ENCODE peak calls at places on chromosomes 4 and X, in five cellular contexts. V is GM12892, N is HL-60, Z is sigmoid colon, T is SK-N-SH. W is an unnamed sample.

GRCh38 chr4:8910822-8911310 is 39.2 kb upstream of the HMX1 start:
- DNase-seq in V (peak; percentile 5), N (no peak), Z (no peak), T (no peak), W (peak; percentile 52)

GRCh38 chr4:67160409-67160808 is 384.9 kb downstream of the CENPC start:
- DNase-seq in V (no peak), N (no peak), Z (no peak), T (no peak), W (no peak)

GRCh38 chr4:7960790-7961655 is 21.4 kb upstream of the AFAP1 start:
- DNase-seq in V (no peak), N (no peak), Z (peak; percentile 94), T (peak; percentile 26), W (no peak)

GRCh38 chrX:32532282-32532681 is 679.1 kb downstream of the DMD start:
- DNase-seq in V (no peak), N (no peak), Z (no peak), T (no peak), W (no peak)

GRCh38 chrX:139085404-139085803 is 373.9 kb upstream of the FGF13 start:
- DNase-seq in V (no peak), N (no peak), Z (no peak), T (no peak), W (no peak)

GRCh38 chr4:52643846-52644245 is 15.3 kb downstream of the USP46 start:
- DNase-seq in V (no peak), N (no peak), Z (peak; percentile 81), T (peak; percentile 16), W (no peak)

GRCh38 chrX:17412692-17413091 is 37.7 kb downstream of the NHS start:
- DNase-seq in V (no peak), N (no peak), Z (no peak), T (peak; percentile 14), W (no peak)

GRCh38 chr4:184344899-184345572 is 127.4 kb upstream of the ENPP6 start:
- DNase-seq in V (no peak), N (no peak), Z (no peak), T (peak; percentile 31), W (no peak)

GRCh38 chr4:2040391-2041233 is 18.5 kb upstream of the NAT8L start:
- DNase-seq in V (peak; percentile 32), N (no peak), Z (no peak), T (peak; percentile 75), W (no peak)

GRCh38 chr4:118352843-118353373 is at the start of gene PRSS12:
- DNase-seq in V (peak; percentile 70), N (peak; percentile 27), Z (peak; percentile 70), T (peak; percentile 96), W (no peak)

GRCh38 chr4:58602022-58602421 is 1491.8 kb upstream of the IGFBP7 start:
- DNase-seq in V (no peak), N (no peak), Z (no peak), T (no peak), W (no peak)

GRCh38 chrX:1483843-1484637 is 31.3 kb upstream of the ASMTL start:
- DNase-seq in V (no peak), N (no peak), Z (peak; percentile 17), T (no peak), W (no peak)

GRCh38 chr4:147312376-147313046 is 168.4 kb upstream of the EDNRA start:
- DNase-seq in V (no peak), N (no peak), Z (no peak), T (no peak), W (no peak)

GRCh38 chr4:120870279-120870673 is 52.2 kb downstream of the PRDM5 start:
- DNase-seq in V (no peak), N (no peak), Z (no peak), T (peak; percentile 3), W (no peak)

GRCh38 chrX:41003501-41004286 is 81.6 kb upstream of the USP9X start:
- DNase-seq in V (no peak), N (no peak), Z (no peak), T (no peak), W (no peak)

GRCh38 chrX:40998123-40998522 is 87.1 kb upstream of the USP9X start:
- DNase-seq in V (no peak), N (no peak), Z (no peak), T (no peak), W (no peak)

GRCh38 chrX:41001327-41001726 is 83.9 kb upstream of the USP9X start:
- DNase-seq in V (no peak), N (no peak), Z (no peak), T (no peak), W (no peak)

GRCh38 chrX:41005445-41005992 is 79.7 kb upstream of the USP9X start:
- DNase-seq in V (no peak), N (no peak), Z (no peak), T (no peak), W (no peak)

GRCh38 chrX:41002021-41002420 is 83.2 kb upstream of the USP9X start:
- DNase-seq in V (no peak), N (no peak), Z (no peak), T (no peak), W (no peak)
- TF ChIP-seq POLR2AphosphoS5 in V (no peak), N (no peak), Z (no peak), T (no peak), W (no peak)

DNA sequence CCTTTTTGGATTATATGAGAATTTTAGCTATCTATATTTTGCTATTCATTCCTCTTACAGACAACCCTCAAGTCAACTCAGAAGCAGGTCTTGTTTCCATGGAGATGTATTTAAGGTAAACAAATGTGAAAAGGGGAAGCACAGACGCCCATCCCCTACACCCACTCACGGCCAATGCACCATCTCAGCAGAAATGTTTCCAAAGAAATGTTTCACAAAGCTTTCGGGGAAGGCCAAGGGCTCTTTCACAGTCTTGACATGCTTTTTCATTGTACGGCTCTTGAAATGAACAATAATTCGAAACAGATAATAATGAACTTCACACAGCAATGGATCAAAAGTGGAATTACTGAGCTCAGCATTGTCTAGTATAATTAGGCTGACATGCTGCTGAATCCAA is 160.7 kb downstream of the SMIM20 start:
- DNase-seq in V (peak; percentile 31), N (no peak), Z (no peak), T (no peak), W (no peak)
- TF ChIP-seq POLR2AphosphoS5 in V (no peak), N (no peak), Z (peak; percentile 57), T (no peak), W (no peak)

GRCh38 chr4:158962396-158962795 is 140.5 kb upstream of the RAPGEF2 start:
- DNase-seq in V (no peak), N (no peak), Z (no peak), T (no peak), W (no peak)
- TF ChIP-seq POLR2AphosphoS5 in V (no peak), N (no peak), Z (no peak), T (no peak), W (no peak)

DNA sequence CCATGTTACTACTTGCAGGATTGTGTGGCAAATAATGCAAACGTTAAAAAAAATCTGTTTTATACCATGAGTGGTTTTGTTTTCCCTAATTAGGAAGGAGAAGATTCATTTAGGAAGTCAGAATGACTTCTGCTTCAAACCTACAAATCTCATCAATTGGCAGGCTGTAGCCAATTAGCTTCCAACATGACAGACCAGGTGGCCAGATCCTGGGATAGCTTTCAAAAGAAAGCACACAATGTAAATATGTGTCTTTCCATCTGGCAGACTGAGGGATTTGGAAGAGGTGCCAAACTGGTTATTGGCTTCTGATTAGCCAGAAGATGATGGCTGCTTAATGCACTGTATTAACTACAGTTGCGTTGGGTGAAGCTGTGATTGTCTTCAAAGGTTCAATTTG is 432.8 kb downstream of the ANKRD50 start:
- DNase-seq in V (no peak), N (no peak), Z (no peak), T (peak; percentile 22), W (no peak)
- TF ChIP-seq POLR2AphosphoS5 in V (no peak), N (no peak), Z (no peak), T (no peak), W (no peak)

GRCh38 chrX:115054876-115055275 is 37.5 kb upstream of the IL13RA2 start:
- DNase-seq in V (no peak), N (no peak), Z (no peak), T (no peak), W (no peak)
- TF ChIP-seq POLR2AphosphoS5 in V (no peak), N (no peak), Z (no peak), T (no peak), W (no peak)

GRCh38 chrX:15530318-15530717 is 29.7 kb downstream of the BMX start:
- DNase-seq in V (no peak), N (no peak), Z (no peak), T (no peak), W (no peak)
- TF ChIP-seq POLR2AphosphoS5 in V (no peak), N (no peak), Z (no peak), T (no peak), W (no peak)

GRCh38 chr4:48016141-48017107 is at the start of the genes CNGA1 and NIPAL1:
- DNase-seq in V (peak; percentile 85), N (peak; percentile 13), Z (peak; percentile 70), T (peak; percentile 94), W (no peak)
- TF ChIP-seq POLR2AphosphoS5 in V (no peak), N (no peak), Z (no peak), T (no peak), W (peak; percentile 56)